ENCODE peak calls at places on chromosomes 3 and 15, in five cellular contexts. U is GM12865, O is epithelial cell of proximal tubule, M is left ventricle myocardium inferior, N is cardiac muscle cell. K is an unnamed sample.

GRCh38 chr15:64105113-64105704 is 9.4 kb downstream of the SNX1 start:
- DNase-seq in U (no peak), O (no peak), M (no peak), N (no peak), K (no peak)

GRCh38 chr3:147945968-147946519 is 536.9 kb downstream of the ZIC1 start:
- DNase-seq in U (peak), O (peak), M (peak), N (peak), K (peak)

GRCh38 chr3:32105291-32106131 is 909 bp upstream of the GPD1L start:
- DNase-seq in U (no peak), O (no peak), M (no peak), N (no peak), K (no peak)

GRCh38 chr3:66797916-66798560 is 200.1 kb upstream of the KBTBD8 start:
- DNase-seq in U (no peak), O (peak), M (peak), N (peak), K (no peak)

GRCh38 chr15:59833366-59833765 is 144.2 kb upstream of the BNIP2 start:
- DNase-seq in U (no peak), O (no peak), M (no peak), N (no peak), K (no peak)

GRCh38 chr15:81887913-81888312 is 157.9 kb downstream of the MEX3B start:
- DNase-seq in U (no peak), O (no peak), M (no peak), N (no peak), K (no peak)

GRCh38 chr3:194486540-194487288 is at the start of gene ATP13A3:
- DNase-seq in U (peak), O (no peak), M (peak), N (peak), K (peak)

GRCh38 chr3:45967724-45968123 is 24.5 kb downstream of the CXCR6 start:
- DNase-seq in U (no peak), O (no peak), M (no peak), N (no peak), K (no peak)

GRCh38 chr15:64893481-64894394 is 18.0 kb upstream of the ANKDD1A start:
- DNase-seq in U (peak), O (peak), M (peak), N (peak), K (peak)

GRCh38 chr15:75698399-75698747 is 14.3 kb downstream of the CSPG4 start:
- DNase-seq in U (no peak), O (no peak), M (no peak), N (no peak), K (no peak)

GRCh38 chr3:181326637-181327223 is 337.2 kb upstream of the DNAJC19 start:
- DNase-seq in U (peak), O (no peak), M (no peak), N (peak), K (no peak)

GRCh38 chr3:41295740-41296139 is 96.4 kb downstream of the CTNNB1 start:
- DNase-seq in U (no peak), O (no peak), M (no peak), N (no peak), K (no peak)

GRCh38 chr3:160616311-160616710 is 50.9 kb upstream of the KPNA4 start:
- DNase-seq in U (no peak), O (no peak), M (no peak), N (no peak), K (peak)

GRCh38 chr3:183541235-183541655 is 14.3 kb downstream of the KLHL6 start:
- DNase-seq in U (no peak), O (no peak), M (no peak), N (no peak), K (no peak)

GRCh38 chr3:127489357-127489756 is 101.2 kb downstream of the TPRA1 start:
- DNase-seq in U (no peak), O (no peak), M (no peak), N (no peak), K (no peak)

GRCh38 chr15:29914441-29915053 is 92.3 kb upstream of the TJP1 start:
- DNase-seq in U (no peak), O (no peak), M (no peak), N (no peak), K (no peak)

GRCh38 chr3:104347281-104347680 is 1019.4 kb upstream of the ALCAM start:
- DNase-seq in U (no peak), O (no peak), M (no peak), N (no peak), K (no peak)

GRCh38 chr15:92882697-92883642 is 17.2 kb upstream of the CHD2 start:
- DNase-seq in U (peak), O (no peak), M (peak), N (peak), K (no peak)

DNA sequence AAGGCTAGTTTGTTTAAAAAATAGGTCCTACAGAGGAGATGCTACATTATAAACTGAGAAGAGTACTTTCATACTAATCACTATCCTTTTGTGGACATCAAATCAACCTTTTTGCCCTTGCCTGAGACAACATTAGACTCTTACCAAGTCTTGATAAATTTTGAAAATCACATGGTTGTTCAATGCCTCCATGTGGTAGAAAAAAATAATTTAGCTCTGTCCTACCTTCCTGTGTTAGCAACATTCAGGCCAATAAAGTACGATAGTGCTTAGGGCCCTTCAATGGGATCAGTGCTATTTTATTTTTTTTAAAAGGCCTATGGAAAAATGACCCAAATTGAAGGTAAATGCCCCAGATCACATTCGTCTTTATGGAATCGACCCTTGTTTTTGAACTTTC is 5.0 kb upstream of the UBE2E1 start:
- DNase-seq in U (peak), O (no peak), M (no peak), N (no peak), K (no peak)
- TF ChIP-seq CTCF in U (peak), O (peak), M (peak), N (peak), K (no peak)

DNA sequence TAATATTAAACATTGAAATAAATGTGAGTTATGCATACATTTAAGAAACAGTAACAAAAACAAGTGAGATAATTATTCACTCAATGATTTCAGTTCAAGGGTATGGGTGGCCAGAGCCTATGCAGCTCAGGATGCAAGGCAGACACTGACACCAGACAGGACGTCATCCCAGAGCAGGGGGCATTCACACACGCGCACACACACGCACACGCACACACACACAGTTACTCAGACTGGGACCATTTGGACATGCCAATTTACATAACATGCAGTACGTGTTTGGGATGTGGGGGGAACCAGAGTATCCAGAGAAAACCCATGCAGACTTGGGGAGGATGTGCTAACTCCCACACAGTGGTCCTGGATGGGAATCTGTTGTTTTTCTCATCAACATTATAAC is 24.9 kb downstream of the CD200 start:
- DNase-seq in U (peak), O (no peak), M (no peak), N (no peak), K (no peak)
- H3K4me3 ChIP-seq in U (no peak), O (no peak), M (peak), N (no peak), K (no peak)

DNA sequence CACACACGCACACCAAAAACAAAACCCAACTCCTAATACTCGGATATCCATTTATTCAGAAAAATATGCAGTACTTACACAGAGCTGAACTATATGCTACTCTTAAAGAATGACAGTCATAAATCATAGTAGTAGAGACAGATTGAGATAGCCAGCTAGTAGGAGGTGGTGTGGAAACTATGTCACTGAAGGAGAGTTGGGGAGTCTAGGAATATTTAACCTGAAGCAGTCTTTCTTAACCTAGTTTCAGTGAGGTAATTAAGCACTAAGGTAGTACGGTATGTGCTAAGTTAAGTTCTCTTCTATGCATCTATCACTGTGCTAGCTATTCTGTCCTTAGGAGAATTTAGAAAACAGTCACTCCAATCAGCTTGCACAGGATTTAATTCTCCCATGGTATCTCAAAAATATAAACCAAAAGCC is 54.2 kb downstream of the ANKRD28 start:
- DNase-seq in U (no peak), O (no peak), M (no peak), N (no peak), K (no peak)
- TF ChIP-seq CTCF in U (no peak), O (no peak), M (no peak), N (no peak), K (no peak)

GRCh38 chr3:54994026-54994626 is 66.3 kb upstream of the LRTM1 start:
- DNase-seq in U (no peak), O (no peak), M (no peak), N (peak), K (peak)
- H3K4me3 ChIP-seq in U (no peak), O (no peak), M (no peak), N (no peak), K (no peak)

GRCh38 chr15:98505611-98506031 is 142.7 kb upstream of the IGF1R start:
- DNase-seq in U (no peak), O (no peak), M (no peak), N (no peak), K (no peak)

GRCh38 chr15:98506172-98506571 is 142.2 kb upstream of the IGF1R start:
- DNase-seq in U (no peak), O (no peak), M (no peak), N (no peak), K (no peak)

GRCh38 chr15:98503970-98504369 is 144.4 kb upstream of the IGF1R start:
- DNase-seq in U (no peak), O (no peak), M (no peak), N (no peak), K (no peak)

GRCh38 chr15:98504998-98505397 is 143.3 kb upstream of the IGF1R start:
- DNase-seq in U (no peak), O (no peak), M (no peak), N (no peak), K (no peak)

GRCh38 chr15:98506711-98507110 is 141.6 kb upstream of the IGF1R start:
- DNase-seq in U (no peak), O (no peak), M (no peak), N (no peak), K (no peak)
- TF ChIP-seq CTCF in U (no peak), O (no peak), M (no peak), N (no peak), K (no peak)

GRCh38 chr15:68083463-68083862 is 29.3 kb downstream of the PIAS1 start:
- DNase-seq in U (no peak), O (no peak), M (no peak), N (no peak), K (no peak)

GRCh38 chr15:68085052-68085451 is 30.9 kb downstream of the PIAS1 start:
- DNase-seq in U (no peak), O (no peak), M (no peak), N (no peak), K (no peak)

GRCh38 chr15:68080783-68081182 is 26.7 kb downstream of the PIAS1 start:
- DNase-seq in U (no peak), O (no peak), M (no peak), N (no peak), K (no peak)

GRCh38 chr15:68081869-68082505 is 27.9 kb downstream of the PIAS1 start:
- DNase-seq in U (no peak), O (no peak), M (no peak), N (no peak), K (no peak)

DNA sequence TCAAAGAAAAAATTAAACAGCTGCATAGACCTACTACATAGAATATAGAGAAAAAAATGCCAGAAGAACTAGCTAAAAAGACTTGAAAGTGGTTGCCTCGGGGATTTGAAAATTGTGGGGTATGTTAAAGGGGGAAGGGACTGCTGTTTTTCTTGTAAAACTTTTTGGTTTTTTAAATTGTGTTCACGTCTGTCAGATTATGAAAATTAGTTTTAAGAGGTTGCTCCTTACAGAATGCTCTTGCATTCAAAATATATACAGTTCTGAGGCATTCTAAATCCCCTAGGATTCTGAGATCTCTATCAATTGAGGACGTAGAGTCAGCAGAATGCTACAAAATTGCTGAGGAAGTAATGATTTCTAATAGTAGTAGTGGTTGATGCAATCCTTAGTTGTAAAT is 28.6 kb downstream of the PIAS1 start:
- DNase-seq in U (no peak), O (no peak), M (no peak), N (no peak), K (no peak)
- H3K4me3 ChIP-seq in U (no peak), O (no peak), M (no peak), N (no peak), K (no peak)

DNA sequence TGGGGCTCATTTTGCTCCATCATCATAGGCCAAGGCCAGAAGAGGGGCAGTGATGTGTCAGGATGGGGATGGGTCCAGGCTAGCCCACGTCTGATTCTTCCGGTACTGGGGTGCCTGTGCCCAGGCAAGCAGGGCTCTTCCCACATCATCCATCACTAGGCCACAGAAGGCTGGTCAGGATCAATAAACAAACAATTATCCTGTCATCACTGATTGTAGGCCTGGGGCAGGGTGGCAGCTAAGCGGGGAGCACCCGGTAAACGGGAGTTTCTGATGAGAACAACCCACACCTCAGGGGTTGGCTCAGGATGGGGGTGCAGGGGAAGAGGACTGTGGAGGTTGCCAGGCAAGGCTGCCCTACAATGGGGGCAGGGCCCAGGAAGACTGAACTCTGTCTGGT is 18.1 kb upstream of the CACNA2D2 start:
- DNase-seq in U (no peak), O (no peak), M (no peak), N (no peak), K (no peak)
- TF ChIP-seq CTCF in U (no peak), O (no peak), M (no peak), N (no peak), K (no peak)

GRCh38 chr3:57131210-57131588 is 34.0 kb downstream of the IL17RD start:
- DNase-seq in U (no peak), O (no peak), M (no peak), N (no peak), K (no peak)

GRCh38 chr3:57130426-57131209 is 34.5 kb downstream of the IL17RD start:
- DNase-seq in U (peak), O (no peak), M (peak), N (peak), K (no peak)

GRCh38 chr3:57126244-57126643 is 38.9 kb downstream of the IL17RD start:
- DNase-seq in U (no peak), O (no peak), M (no peak), N (peak), K (no peak)

GRCh38 chr3:57128863-57129602 is 36.1 kb downstream of the IL17RD start:
- DNase-seq in U (no peak), O (no peak), M (no peak), N (no peak), K (no peak)

DNA sequence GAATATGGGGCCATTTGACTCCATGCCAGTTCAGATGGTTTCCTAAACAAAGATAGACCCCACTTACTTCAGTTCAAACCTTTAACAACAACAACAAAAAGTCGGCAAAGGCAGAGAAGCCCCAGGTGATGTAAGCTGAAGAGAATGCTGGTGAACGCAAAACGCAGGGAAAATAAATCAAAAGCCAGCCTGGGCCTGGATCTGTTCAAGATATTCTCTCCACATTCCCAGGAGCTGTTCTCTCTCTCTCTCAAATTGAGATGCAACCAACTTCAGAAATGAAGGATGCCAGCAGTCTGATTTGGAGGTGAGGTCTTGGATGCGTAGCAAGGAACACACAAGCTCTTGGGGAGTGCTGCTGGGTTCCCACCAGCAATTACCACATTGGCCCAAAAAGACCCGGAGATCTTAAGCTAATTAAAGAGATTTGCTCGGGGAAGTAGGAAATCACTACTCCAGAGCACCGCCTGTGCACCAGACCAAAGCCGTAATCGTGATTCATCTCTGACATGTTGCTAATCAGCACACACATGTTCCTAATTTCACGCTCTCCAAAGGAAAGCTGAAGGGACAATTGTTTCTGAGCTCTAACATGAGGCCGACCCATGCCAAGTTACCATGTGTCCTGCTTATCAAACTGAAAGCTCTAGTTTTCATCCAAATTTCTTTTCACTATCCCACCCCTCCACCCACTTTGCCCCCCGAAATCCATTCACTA is 37.1 kb downstream of the IL17RD start:
- DNase-seq in U (no peak), O (no peak), M (no peak), N (no peak), K (peak)
- H3K4me3 ChIP-seq in U (no peak), O (no peak), M (peak), N (no peak), K (peak)

GRCh38 chr3:150227839-150228238 is 180.3 kb upstream of the TSC22D2 start:
- DNase-seq in U (peak), O (no peak), M (no peak), N (peak), K (no peak)
- TF ChIP-seq CTCF in U (peak), O (peak), M (peak), N (peak), K (peak)

GRCh38 chr3:136134091-136134490 is 62.0 kb downstream of the MSL2 start:
- DNase-seq in U (no peak), O (no peak), M (no peak), N (no peak), K (no peak)
- H3K4me3 ChIP-seq in U (no peak), O (no peak), M (no peak), N (no peak), K (no peak)